ENCODE peak calls at places on chromosomes 12 and 14, in five cellular contexts. X is pancreas, Z is SK-N-SH, T is mammary epithelial cell, U is iPS DF 6.9. R is an unnamed sample. For H3K9me3, the result is how much of the 10 kb centered on the place peaks cover.

GRCh38 chr14:58465425-58465824 is 37.9 kb downstream of the KIAA0586 start:
- DNase-seq in X (no peak), Z (no peak), T (peak), U (no peak), R (no peak)

GRCh38 chr12:48118491-48118890 is 673 bp upstream of the PFKM start:
- DNase-seq in X (no peak), Z (no peak), T (no peak), U (no peak), R (peak)

GRCh38 chr14:52906141-52906601 is 44.7 kb downstream of the FERMT2 start:
- DNase-seq in X (no peak), Z (no peak), T (peak), U (no peak), R (no peak)

GRCh38 chr14:44963775-44964380 is 1.9 kb downstream of the TOGARAM1 start:
- DNase-seq in X (no peak), Z (peak), T (peak), U (no peak), R (no peak)

GRCh38 chr12:115485967-115486366 is 791.5 kb downstream of the MED13L start:
- DNase-seq in X (no peak), Z (no peak), T (no peak), U (no peak), R (no peak)

GRCh38 chr14:34302654-34303053 is 159.4 kb downstream of the SPTSSA start:
- DNase-seq in X (peak), Z (no peak), T (no peak), U (no peak), R (no peak)

GRCh38 chr14:65054471-65055085 is 47.7 kb downstream of the MAX start:
- DNase-seq in X (no peak), Z (no peak), T (no peak), U (no peak), R (no peak)

GRCh38 chr12:15544589-15544988 is 222.3 kb downstream of the PTPRO start:
- DNase-seq in X (no peak), Z (no peak), T (no peak), U (no peak), R (no peak)

GRCh38 chr14:81625343-81625742 is 91.7 kb upstream of the SEL1L start:
- DNase-seq in X (no peak), Z (peak), T (peak), U (no peak), R (no peak)

GRCh38 chr12:110940933-110941332 is 20.6 kb upstream of the MYL2 start:
- DNase-seq in X (no peak), Z (no peak), T (no peak), U (no peak), R (no peak)

GRCh38 chr14:30195946-30196345 is 268.3 kb upstream of the PRKD1 start:
- DNase-seq in X (no peak), Z (no peak), T (no peak), U (no peak), R (no peak)

GRCh38 chr12:2294651-2295475 is 242.1 kb downstream of the CACNA1C start:
- DNase-seq in X (no peak), Z (no peak), T (peak), U (no peak), R (no peak)

GRCh38 chr14:71141701-71142374 is 234.6 kb downstream of the PCNX1 start:
- DNase-seq in X (no peak), Z (no peak), T (peak), U (no peak), R (no peak)

GRCh38 chr14:42214981-42215491 is 608.4 kb downstream of the LRFN5 start:
- DNase-seq in X (no peak), Z (no peak), T (peak), U (no peak), R (no peak)

GRCh38 chr14:51305761-51306160 is 65.7 kb downstream of the TMX1 start:
- DNase-seq in X (no peak), Z (no peak), T (no peak), U (no peak), R (no peak)

GRCh38 chr14:77032854-77033621 is 4.5 kb upstream of the IRF2BPL start:
- DNase-seq in X (peak), Z (peak), T (peak), U (no peak), R (peak)

GRCh38 chr14:105026789-105027563 is 6.1 kb upstream of the CDCA4 start:
- DNase-seq in X (no peak), Z (no peak), T (no peak), U (no peak), R (no peak)

GRCh38 chr12:54125950-54126695 is 62.7 kb downstream of the SMUG1 start:
- DNase-seq in X (peak), Z (peak), T (no peak), U (no peak), R (no peak)

GRCh38 chr14:64701660-64702059 is 2.6 kb upstream of the PLEKHG3 start:
- DNase-seq in X (no peak), Z (no peak), T (no peak), U (no peak), R (no peak)

GRCh38 chr14:37594916-37595808 is at the start of the genes FOXA1 and TTC6:
- DNase-seq in X (peak), Z (peak), T (peak), U (no peak), R (peak)

GRCh38 chr12:131901431-131902331 is 7.3 kb downstream of the ULK1 start:
- DNase-seq in X (peak), Z (no peak), T (peak), U (no peak), R (no peak)

GRCh38 chr12:6792522-6793201 is 3.3 kb downstream of the CD4 start:
- DNase-seq in X (no peak), Z (no peak), T (no peak), U (no peak), R (no peak)

GRCh38 chr12:50081096-50081808 is 3.9 kb upstream of the SMARCD1 start:
- DNase-seq in X (no peak), Z (no peak), T (no peak), U (no peak), R (no peak)

GRCh38 chr12:50084775-50085614 is at the start of gene SMARCD1:
- DNase-seq in X (peak), Z (peak), T (peak), U (peak), R (peak)

GRCh38 chr12:50083301-50083700 is 1.8 kb upstream of the SMARCD1 start:
- DNase-seq in X (no peak), Z (no peak), T (no peak), U (no peak), R (no peak)

GRCh38 chr12:50079771-50080170 is 5.4 kb upstream of the SMARCD1 start:
- DNase-seq in X (no peak), Z (no peak), T (no peak), U (no peak), R (no peak)

GRCh38 chr12:50082644-50083043 is 2.5 kb upstream of the SMARCD1 start:
- DNase-seq in X (no peak), Z (no peak), T (no peak), U (no peak), R (no peak)
- H3K27ac ChIP-seq in X (no peak), Z (no peak), T (no peak), U (no peak), R (no peak)

DNA sequence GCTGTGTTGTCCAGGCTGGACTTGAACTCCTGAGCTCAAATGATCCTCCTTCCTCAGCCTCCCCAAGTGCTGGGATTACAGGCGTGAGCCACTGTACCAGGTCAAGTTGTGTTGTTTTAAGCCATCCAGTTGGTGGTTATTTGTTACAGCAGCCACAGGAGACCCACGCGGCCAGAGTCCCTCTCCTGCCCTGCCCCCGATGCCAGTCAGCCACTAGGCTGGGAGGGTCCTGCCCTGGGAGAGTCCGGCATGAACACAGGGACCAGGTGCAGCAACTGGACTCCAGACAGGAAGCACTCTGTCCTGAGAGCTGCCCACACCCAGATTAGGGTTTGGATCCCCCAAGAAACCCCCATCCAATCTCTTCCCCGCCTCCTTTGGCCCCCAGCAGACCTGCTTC is 44.1 kb upstream of the FZD10 start:
- DNase-seq in X (no peak), Z (no peak), T (no peak), U (no peak), R (no peak)
- H3K9me3 ChIP-seq in X (under half), Z (under half), T (under half), U (under half), R (under half)

GRCh38 chr12:20096430-20096829 is 271.9 kb upstream of the PDE3A start:
- DNase-seq in X (no peak), Z (no peak), T (no peak), U (no peak), R (no peak)
- H3K27ac ChIP-seq in X (no peak), Z (peak), T (no peak), U (no peak), R (no peak)

DNA sequence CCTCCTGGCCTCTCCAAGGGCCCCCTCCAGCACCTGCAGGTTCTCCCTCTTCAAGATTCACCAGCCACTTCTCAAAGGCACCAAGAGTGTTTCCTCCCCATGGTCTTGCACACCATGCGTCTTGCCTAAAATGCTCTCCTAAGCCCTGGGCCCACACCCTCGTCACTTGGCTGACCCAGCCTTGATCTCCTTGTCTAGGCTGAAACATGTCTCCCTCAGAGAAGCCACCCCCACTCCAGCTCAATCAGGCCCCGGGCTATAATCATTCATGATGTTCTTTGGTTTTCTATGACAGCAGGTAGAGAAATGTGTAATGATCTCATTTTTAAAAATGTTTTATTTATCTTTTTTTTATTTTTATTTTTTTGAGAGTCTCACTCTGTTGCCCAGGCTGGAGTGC is 88.1 kb downstream of the EFCAB11 start:
- DNase-seq in X (no peak), Z (no peak), T (peak), U (no peak), R (no peak)
- H3K9me3 ChIP-seq in X (under half), Z (under half), T (under half), U (under half), R (under half)

GRCh38 chr12:70661762-70662161 is 24.5 kb upstream of the PTPRB start:
- DNase-seq in X (no peak), Z (no peak), T (peak), U (no peak), R (no peak)
- H3K27ac ChIP-seq in X (no peak), Z (peak), T (peak), U (no peak), R (no peak)

GRCh38 chr14:69097974-69098373 is 54.9 kb downstream of the DCAF5 start:
- DNase-seq in X (no peak), Z (no peak), T (no peak), U (no peak), R (no peak)
- H3K9me3 ChIP-seq in X (under half), Z (under half), T (under half), U (under half), R (under half)

GRCh38 chr12:108341356-108341755 is 2.2 kb upstream of the CMKLR1 start:
- DNase-seq in X (no peak), Z (no peak), T (no peak), U (no peak), R (no peak)

GRCh38 chr12:108338915-108339657 is at the start of gene CMKLR1:
- DNase-seq in X (no peak), Z (peak), T (no peak), U (no peak), R (peak)

GRCh38 chr12:108342985-108343384 is 3.9 kb upstream of the CMKLR1 start:
- DNase-seq in X (no peak), Z (no peak), T (no peak), U (no peak), R (peak)

GRCh38 chr12:108340037-108340436 is 926 bp upstream of the CMKLR1 start:
- DNase-seq in X (no peak), Z (no peak), T (no peak), U (no peak), R (no peak)

GRCh38 chr12:108341854-108342847 is 3.0 kb upstream of the CMKLR1 start:
- DNase-seq in X (no peak), Z (no peak), T (no peak), U (no peak), R (no peak)
- H3K27ac ChIP-seq in X (no peak), Z (no peak), T (no peak), U (no peak), R (no peak)

GRCh38 chr12:117404940-117405339 is 43.5 kb upstream of the NOS1 start:
- DNase-seq in X (no peak), Z (no peak), T (no peak), U (no peak), R (no peak)

GRCh38 chr12:117412465-117413190 is 51.2 kb upstream of the NOS1 start:
- DNase-seq in X (no peak), Z (no peak), T (no peak), U (no peak), R (peak)

GRCh38 chr12:117404203-117404853 is 42.9 kb upstream of the NOS1 start:
- DNase-seq in X (no peak), Z (no peak), T (no peak), U (no peak), R (no peak)

GRCh38 chr12:117409286-117409685 is 47.9 kb upstream of the NOS1 start:
- DNase-seq in X (no peak), Z (no peak), T (no peak), U (no peak), R (no peak)

GRCh38 chr12:117408161-117408791 is 46.9 kb upstream of the NOS1 start:
- DNase-seq in X (peak), Z (peak), T (no peak), U (no peak), R (peak)
- H3K9me3 ChIP-seq in X (under half), Z (under half), T (under half), U (under half), R (under half)

DNA sequence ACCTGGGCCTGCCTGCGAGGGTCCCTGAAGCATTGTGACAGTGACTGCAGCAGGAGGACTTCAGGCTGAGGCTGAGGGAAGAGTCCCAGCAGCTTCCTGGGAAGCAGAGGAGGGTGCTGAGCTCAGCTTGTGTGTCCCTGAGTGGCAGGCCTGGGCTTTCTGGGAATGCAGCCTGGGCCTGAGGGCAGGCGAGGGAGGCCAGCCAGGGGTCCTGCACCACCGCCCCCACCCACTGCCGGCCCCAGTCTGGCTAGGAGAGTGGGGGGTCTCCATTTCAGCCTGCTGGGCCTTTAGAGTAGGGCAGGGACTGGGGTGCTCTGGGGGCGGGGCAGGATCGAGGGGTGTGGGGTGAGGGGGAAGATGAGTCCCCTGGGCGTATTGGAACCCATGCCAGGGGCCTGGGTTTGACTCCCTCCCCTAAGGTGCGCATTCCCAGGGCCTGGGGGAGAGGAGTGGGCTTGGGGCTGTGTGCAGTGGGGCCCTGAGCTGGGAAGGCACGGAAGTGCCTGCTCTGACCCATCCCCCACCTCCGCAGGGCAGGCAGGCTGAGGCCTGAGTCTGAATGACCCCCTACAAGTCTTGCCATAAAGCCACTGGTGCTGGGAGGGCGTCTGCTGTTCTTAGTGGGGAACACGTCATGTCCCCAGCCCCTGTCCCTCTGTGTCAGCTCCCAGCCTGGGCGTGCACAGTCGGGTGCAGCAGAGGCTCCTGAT is 46.4 kb downstream of the KRT80 start:
- DNase-seq in X (no peak), Z (no peak), T (no peak), U (no peak), R (no peak)
- H3K27ac ChIP-seq in X (no peak), Z (peak), T (peak), U (no peak), R (peak)

GRCh38 chr12:34601689-34602088 is 579.4 kb downstream of the ALG10 start:
- DNase-seq in X (no peak), Z (peak), T (no peak), U (no peak), R (no peak)
- H3K9me3 ChIP-seq in X (under half), Z (under half), T (under half), U (half or more), R (under half)